ENCODE peak calls at places on chromosomes 4 and X, in four cellular contexts. V is nephron progenitor cell; D is activated CD4-positive, alpha-beta T cell treated with anti-CD3 and anti-CD28 coated beads, Interleukin-2, amount 50 U/mL, for 24 hours; N is Daoy. E is an unnamed sample.

GRCh38 chrX:140389331-140389730 is 115.5 kb downstream of the SOX3 start:
- DNase-seq in V (no peak), D (no peak), N (no peak), E (no peak)

GRCh38 chr4:73257995-73258667 is 467 bp downstream of the ANKRD17 start:
- DNase-seq in V (no peak), D (peak), N (peak), E (peak)

GRCh38 chr4:3034231-3034630 is 40.1 kb downstream of the HTT-AS start:
- DNase-seq in V (no peak), D (no peak), N (no peak), E (no peak)

GRCh38 chr4:79917246-79917645 is 155.8 kb downstream of the ANTXR2 start:
- DNase-seq in V (peak), D (peak), N (peak), E (peak)

GRCh38 chr4:57351716-57352115 is 241.5 kb upstream of the IGFBP7 start:
- DNase-seq in V (no peak), D (no peak), N (no peak), E (no peak)

GRCh38 chrX:37998586-37999267 is 7.6 kb upstream of the SYTL5 start:
- DNase-seq in V (no peak), D (no peak), N (peak), E (no peak)

GRCh38 chr4:84545093-84545492 is 37.8 kb upstream of the CDS1 start:
- DNase-seq in V (no peak), D (no peak), N (no peak), E (no peak)

GRCh38 chr4:100311181-100311580 is 120.9 kb upstream of the DDIT4L start:
- DNase-seq in V (no peak), D (no peak), N (no peak), E (no peak)

GRCh38 chrX:139691843-139692505 is 16.0 kb downstream of the MCF2 start:
- DNase-seq in V (peak), D (no peak), N (peak), E (no peak)

GRCh38 chrX:30791296-30792278 is 97.5 kb downstream of the TAB3 start:
- DNase-seq in V (no peak), D (no peak), N (no peak), E (no peak)